ENCODE peak calls at places on chromosomes 2 and 18, in nine cellular contexts. M is pons; P is HCEC 1CT; B is NCI-H446 treated with DMSO at 0.1 percent for 48 hours; C is renal cortical epithelial cell; X is GM20000; S is upper lobe of right lung; I is iris pigment epithelial cell; T is stimulated activated CD4-positive, alpha-beta T cell treated with anti-CD3 and anti-CD28 coated beads, TNF-alpha, amount 100 ng/mL, for 4 hours. U is an unnamed sample.

GRCh38 chr2:191899442-191899841 is 52.6 kb upstream of the CAVIN2 start:
- DNase-seq in M (no peak), P (peak), B (peak), C (peak), X (no peak), S (no peak), I (peak), T (no peak), U (no peak)

GRCh38 chr2:70002241-70002896 is 40.9 kb upstream of the ASPRV1 start:
- DNase-seq in M (peak), P (no peak), B (no peak), C (no peak), X (no peak), S (no peak), I (no peak), T (no peak), U (no peak)

GRCh38 chr18:71951021-71951420 is 593.1 kb downstream of the CBLN2 start:
- DNase-seq in M (peak), P (no peak), B (no peak), C (no peak), X (no peak), S (no peak), I (no peak), T (no peak), U (no peak)

GRCh38 chr2:113891265-113891959 is 1.5 kb downstream of the ACTR3 start:
- DNase-seq in M (no peak), P (no peak), B (no peak), C (no peak), X (no peak), S (no peak), I (no peak), T (no peak), U (no peak)

GRCh38 chr2:88735853-88736252 is 44.4 kb downstream of the RPIA start:
- DNase-seq in M (no peak), P (no peak), B (no peak), C (peak), X (no peak), S (no peak), I (no peak), T (no peak), U (no peak)

GRCh38 chr2:143422681-143423080 is 293.5 kb downstream of the ARHGAP15 start:
- DNase-seq in M (peak), P (no peak), B (no peak), C (no peak), X (no peak), S (no peak), I (no peak), T (no peak), U (no peak)

GRCh38 chr2:8044046-8044594 is 637.7 kb upstream of the ID2 start:
- DNase-seq in M (no peak), P (no peak), B (no peak), C (no peak), X (no peak), S (no peak), I (no peak), T (no peak), U (no peak)

GRCh38 chr2:200929334-200930249 is 33.9 kb downstream of the ORC2 start:
- DNase-seq in M (no peak), P (peak), B (no peak), C (peak), X (no peak), S (no peak), I (peak), T (no peak), U (no peak)

GRCh38 chr2:132416080-132416911 is at the start of gene GPR39:
- DNase-seq in M (no peak), P (peak), B (no peak), C (peak), X (no peak), S (peak), I (peak), T (no peak), U (no peak)

GRCh38 chr2:11014026-11014425 is 102.3 kb downstream of the KCNF1 start:
- DNase-seq in M (no peak), P (no peak), B (no peak), C (no peak), X (no peak), S (no peak), I (no peak), T (no peak), U (no peak)

GRCh38 chr18:55559735-55560134 is 28.3 kb downstream of the TCF4 start:
- DNase-seq in M (no peak), P (no peak), B (no peak), C (no peak), X (no peak), S (no peak), I (no peak), T (no peak), U (no peak)

GRCh38 chr18:55907352-55908045 is 319.5 kb upstream of the TCF4 start:
- DNase-seq in M (no peak), P (peak), B (no peak), C (peak), X (no peak), S (no peak), I (no peak), T (no peak), U (no peak)

GRCh38 chr2:39683022-39683699 is 17.4 kb downstream of the TMEM178A start:
- DNase-seq in M (no peak), P (no peak), B (no peak), C (no peak), X (no peak), S (no peak), I (no peak), T (no peak), U (no peak)

GRCh38 chr2:11417946-11418585 is 47.9 kb downstream of the E2F6 start:
- DNase-seq in M (no peak), P (no peak), B (no peak), C (no peak), X (no peak), S (no peak), I (no peak), T (no peak), U (no peak)

U was measured in activated B cell treated with CpG ODN at 0.5 μM for 24 hours.